ENCODE peak calls at places on chromosomes 2 and 18, in four cellular contexts. J is dermis microvascular lymphatic vessel endothelial cell, F is small intestine, M is T-helper 1 cell. U is an unnamed sample.

GRCh38 chr2:11131166-11131920 is 23.9 kb upstream of the SLC66A3 start:
- DNase-seq in J (no peak), F (no peak), M (no peak), U (no peak)

GRCh38 chr18:4751523-4751922 is 296.4 kb upstream of the DLGAP1 start:
- DNase-seq in J (no peak), F (no peak), M (no peak), U (no peak)

GRCh38 chr2:127094509-127095366 is 12.2 kb downstream of the BIN1 start:
- DNase-seq in J (no peak), F (peak), M (no peak), U (no peak)

GRCh38 chr18:5162111-5162510 is 34.9 kb downstream of the AKAIN1 start:
- DNase-seq in J (no peak), F (no peak), M (no peak), U (no peak)

GRCh38 chr2:36438454-36438977 is 82.9 kb downstream of the CRIM1 start:
- DNase-seq in J (no peak), F (no peak), M (no peak), U (peak)

GRCh38 chr18:26617151-26617554 is 68.8 kb upstream of the KCTD1 start:
- DNase-seq in J (no peak), F (no peak), M (no peak), U (peak)

GRCh38 chr18:41713969-41714700 is 240.9 kb upstream of the PIK3C3 start:
- DNase-seq in J (no peak), F (no peak), M (no peak), U (no peak)

GRCh38 chr2:31675485-31675901 is 94.8 kb upstream of the SRD5A2 start:
- DNase-seq in J (no peak), F (no peak), M (no peak), U (no peak)

GRCh38 chr18:8996771-8997432 is 105.6 kb upstream of the NDUFV2 start:
- DNase-seq in J (no peak), F (no peak), M (no peak), U (no peak)

GRCh38 chr2:217742837-217743236 is 260.0 kb downstream of the TNS1 start:
- DNase-seq in J (no peak), F (no peak), M (no peak), U (no peak)

GRCh38 chr2:55415300-55415699 is 4.4 kb downstream of the CCDC88A start:
- DNase-seq in J (no peak), F (no peak), M (no peak), U (no peak)

GRCh38 chr2:130263606-130264005 is 65.4 kb upstream of the TUBA3E start:
- DNase-seq in J (no peak), F (no peak), M (no peak), U (no peak)

GRCh38 chr2:11764359-11764758 is 17.9 kb downstream of the LPIN1 start:
- DNase-seq in J (no peak), F (peak), M (no peak), U (no peak)

GRCh38 chr2:58502931-58503330 is 261.8 kb upstream of the FANCL start:
- DNase-seq in J (no peak), F (no peak), M (no peak), U (no peak)

GRCh38 chr18:2442726-2443275 is 128.5 kb downstream of the METTL4 start:
- DNase-seq in J (no peak), F (no peak), M (no peak), U (no peak)

GRCh38 chr2:189143930-189144329 is 35.6 kb downstream of the COL5A2 start:
- DNase-seq in J (no peak), F (no peak), M (no peak), U (no peak)

GRCh38 chr2:31704561-31705212 is 123.9 kb upstream of the SRD5A2 start:
- DNase-seq in J (no peak), F (no peak), M (no peak), U (no peak)

GRCh38 chr2:6506311-6507258 is 359.1 kb downstream of the CMPK2 start:
- DNase-seq in J (no peak), F (peak), M (no peak), U (no peak)

GRCh38 chr2:57720728-57721627 is 325.6 kb upstream of the VRK2 start:
- DNase-seq in J (peak), F (peak), M (no peak), U (peak)

GRCh38 chr2:226215902-226216503 is 583.6 kb downstream of the IRS1 start:
- DNase-seq in J (no peak), F (peak), M (peak), U (no peak)

GRCh38 chr18:45009766-45010165 is 329.1 kb downstream of the SETBP1 start:
- DNase-seq in J (no peak), F (no peak), M (no peak), U (no peak)

GRCh38 chr18:77133920-77134496 is 1.4 kb upstream of the MBP start:
- DNase-seq in J (no peak), F (no peak), M (no peak), U (no peak)

GRCh38 chr2:101149241-101150192 is 1.7 kb downstream of the TBC1D8 start:
- DNase-seq in J (no peak), F (peak), M (no peak), U (peak)